ENCODE peak calls at places on chromosomes 3 and 15, in five cellular contexts. S is upper lobe of right lung, U is fibroblast of lung, K is transverse colon, V is tibial nerve. Y is an unnamed sample.

GRCh38 chr3:2090512-2090911 is 8.2 kb upstream of the CNTN4 start:
- DNase-seq in V (no peak), U (no peak), K (no peak), S (no peak), Y (no peak)

GRCh38 chr3:159865042-159865579 is 123.5 kb upstream of the IL12A start:
- DNase-seq in V (no peak), S (no peak), K (no peak), U (no peak), Y (peak)

GRCh38 chr15:96358795-96359190 is 28.3 kb downstream of the NR2F2 start:
- DNase-seq in V (no peak), S (no peak), U (no peak), K (no peak), Y (no peak)

GRCh38 chr3:48446425-48447193 is at the start of gene ATRIP:
- DNase-seq in K (peak), U (peak), V (peak), S (peak), Y (peak)

GRCh38 chr15:65085990-65086679 is 9.6 kb downstream of the KBTBD13 start:
- DNase-seq in K (peak), S (no peak), V (no peak), U (no peak), Y (no peak)

GRCh38 chr3:195761503-195762248 is 40.9 kb downstream of the MUC20 start:
- DNase-seq in V (no peak), U (no peak), S (no peak), K (no peak), Y (no peak)

GRCh38 chr15:88624156-88624970 is 3.2 kb downstream of the AEN start:
- DNase-seq in U (peak), V (no peak), K (no peak), S (peak), Y (peak)

GRCh38 chr3:122948398-122948797 is 79.2 kb downstream of the SEMA5B start:
- DNase-seq in S (no peak), U (no peak), K (no peak), V (no peak), Y (no peak)

GRCh38 chr3:158737987-158738615 is 5.8 kb upstream of the RARRES1 start:
- DNase-seq in U (peak), S (no peak), V (no peak), K (no peak), Y (peak)

GRCh38 chr15:64324513-64324912 is 31.5 kb downstream of the CSNK1G1 start:
- DNase-seq in V (no peak), U (peak), K (no peak), S (no peak), Y (no peak)

GRCh38 chr3:180926526-180926925 is 14.1 kb downstream of the FXR1 start:
- DNase-seq in U (no peak), S (no peak), K (no peak), V (no peak), Y (no peak)

GRCh38 chr3:102400142-102400541 is 34.7 kb upstream of the ZPLD1 start:
- DNase-seq in V (no peak), K (no peak), U (peak), S (no peak), Y (peak)

GRCh38 chr3:82329300-82329699 is 567.9 kb upstream of the GBE1 start:
- DNase-seq in S (no peak), V (no peak), U (no peak), K (no peak), Y (no peak)

GRCh38 chr15:62624541-62625399 is 417.8 kb upstream of the TPM1 start:
- DNase-seq in U (peak), K (no peak), V (no peak), S (no peak), Y (peak)

GRCh38 chr3:186427627-186428026 is 65.6 kb upstream of the DGKG start:
- DNase-seq in V (no peak), S (no peak), K (no peak), U (peak), Y (no peak)

GRCh38 chr3:183653209-183654064 is 18.0 kb downstream of the KLHL24 start:
- DNase-seq in S (no peak), K (no peak), U (no peak), V (no peak), Y (peak)

GRCh38 chr3:188589056-188589455 is 435.1 kb downstream of the LPP start:
- DNase-seq in V (no peak), K (no peak), U (no peak), S (no peak), Y (no peak)

GRCh38 chr3:156448300-156448699 is 106.6 kb downstream of the SSR3 start:
- DNase-seq in S (no peak), U (peak), K (no peak), V (no peak), Y (peak)

GRCh38 chr15:38260077-38260476 is 7.4 kb downstream of the SPRED1 start:
- DNase-seq in V (no peak), K (no peak), S (no peak), U (peak), Y (no peak)

GRCh38 chr3:171770689-171771620 is 39.3 kb downstream of the PLD1 start:
- DNase-seq in V (no peak), U (peak), S (no peak), K (peak), Y (peak)

GRCh38 chr15:73873889-73874511 is 636 bp downstream of the TBC1D21 start:
- DNase-seq in S (no peak), V (no peak), U (peak), K (no peak), Y (peak)

GRCh38 chr15:37058316-37058985 is 41.9 kb downstream of the MEIS2 start:
- DNase-seq in V (no peak), U (peak), K (no peak), S (no peak), Y (no peak)

GRCh38 chr3:98962189-98962930 is 60.9 kb upstream of the DCBLD2 start:
- DNase-seq in K (no peak), V (no peak), S (no peak), U (peak), Y (peak)
- H3K4me3 ChIP-seq in K (no peak), V (no peak), S (no peak), U (no peak), Y (no peak)

DNA sequence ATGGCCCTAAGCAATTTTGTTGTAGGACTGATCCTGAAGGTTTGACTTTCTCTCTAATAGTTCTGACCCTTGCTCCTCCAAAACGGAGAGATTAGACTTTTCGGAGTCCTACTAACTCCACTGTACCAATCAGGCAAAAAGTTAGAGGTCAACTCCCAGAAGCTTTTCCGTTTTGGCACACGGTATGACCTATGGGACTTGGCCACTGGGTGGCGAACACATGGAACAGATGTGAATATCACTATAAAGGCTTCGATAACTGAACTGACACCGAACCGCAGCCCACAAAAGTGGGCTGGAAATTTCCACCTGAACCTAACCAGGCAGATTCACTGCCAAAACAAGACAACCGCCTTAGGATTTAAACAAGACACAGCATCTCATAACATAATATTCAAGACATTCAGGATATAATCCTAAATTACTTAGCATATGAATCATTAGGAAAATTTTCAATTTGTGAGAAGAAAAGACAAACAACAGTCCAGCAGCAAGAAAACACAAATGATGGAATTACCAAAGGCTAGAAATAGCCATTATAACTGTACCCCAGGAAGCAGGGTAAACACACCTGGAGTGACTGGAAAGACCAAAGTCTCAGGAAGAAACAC is 12.2 kb upstream of the TM2D3 start:
- DNase-seq in V (no peak), U (no peak), K (no peak), S (no peak), Y (no peak)
- TF ChIP-seq CTCF in V (peak), U (peak), K (no peak), S (no peak), Y (peak)

GRCh38 chr15:83268147-83268546 is 16.3 kb downstream of the BNC1 start:
- DNase-seq in K (no peak), V (no peak), S (no peak), U (no peak), Y (no peak)
- H3K4me3 ChIP-seq in K (no peak), V (no peak), S (no peak), U (no peak), Y (no peak)

GRCh38 chr3:107241217-107241616 is 136.0 kb upstream of the CCDC54 start:
- DNase-seq in U (peak), K (peak), V (no peak), S (peak), Y (no peak)
- TF ChIP-seq CTCF in U (peak), K (no peak), V (no peak), S (no peak), Y (peak)

Y was measured in fibroblast of the aortic adventitia.